ENCODE peak calls at places on chromosomes 11 and 22, in eight cellular contexts. One of them, this sample, is unnamed.

GRCh38 chr11:44507896-44508440 is 57.5 kb upstream of the CD82 start:
- DNase-seq in stomach: no peak
- DNase-seq in central memory CD8-positive, alpha-beta T cell: no peak
- DNase-seq in D341Med: no peak
- DNase-seq in NCI-H1092: no peak
- DNase-seq in neural crest cell: no peak
- DNase-seq in GM12891: no peak
- DNase-seq in left colon: no peak
- DNase-seq in this sample: no peak

GRCh38 chr11:84886344-84886743 is 740.8 kb downstream of the DLG2 start:
- DNase-seq in NCI-H1092: no peak
- DNase-seq in neural crest cell: no peak
- DNase-seq in central memory CD8-positive, alpha-beta T cell: no peak
- DNase-seq in D341Med: no peak
- DNase-seq in stomach: no peak
- DNase-seq in left colon: no peak
- DNase-seq in GM12891: no peak
- DNase-seq in this sample: no peak

GRCh38 chr11:23311986-23312940 is 452.0 kb upstream of the CCDC179 start:
- DNase-seq in central memory CD8-positive, alpha-beta T cell: no peak
- DNase-seq in neural crest cell: no peak
- DNase-seq in D341Med: no peak
- DNase-seq in left colon: no peak
- DNase-seq in stomach: no peak
- DNase-seq in GM12891: no peak
- DNase-seq in NCI-H1092: no peak
- DNase-seq in this sample: peak; percentile 44

GRCh38 chr11:34308049-34308692 is 49.6 kb downstream of the ABTB2 start:
- DNase-seq in central memory CD8-positive, alpha-beta T cell: no peak
- DNase-seq in neural crest cell: no peak
- DNase-seq in left colon: no peak
- DNase-seq in NCI-H1092: no peak
- DNase-seq in GM12891: no peak
- DNase-seq in stomach: no peak
- DNase-seq in D341Med: no peak
- DNase-seq in this sample: peak; percentile 73

GRCh38 chr11:96008161-96008560 is 84.3 kb upstream of the MTMR2 start:
- DNase-seq in GM12891: no peak
- DNase-seq in central memory CD8-positive, alpha-beta T cell: no peak
- DNase-seq in stomach: no peak
- DNase-seq in NCI-H1092: no peak
- DNase-seq in neural crest cell: no peak
- DNase-seq in D341Med: no peak
- DNase-seq in left colon: no peak
- DNase-seq in this sample: no peak

GRCh38 chr11:74463216-74463615 is 4.1 kb downstream of the KCNE3 start:
- DNase-seq in GM12891: no peak
- DNase-seq in central memory CD8-positive, alpha-beta T cell: no peak
- DNase-seq in D341Med: no peak
- DNase-seq in NCI-H1092: no peak
- DNase-seq in stomach: no peak
- DNase-seq in left colon: no peak
- DNase-seq in neural crest cell: no peak
- DNase-seq in this sample: no peak

GRCh38 chr22:43109921-43110443 is 568 bp upstream of the BIK start:
- DNase-seq in GM12891: no peak
- DNase-seq in central memory CD8-positive, alpha-beta T cell: no peak
- DNase-seq in neural crest cell: no peak
- DNase-seq in NCI-H1092: no peak
- DNase-seq in stomach: no peak
- DNase-seq in D341Med: peak; percentile 58
- DNase-seq in left colon: no peak
- DNase-seq in this sample: peak; percentile 73

GRCh38 chr22:34324763-34325162 is 404.5 kb upstream of the LARGE1 start:
- DNase-seq in D341Med: no peak
- DNase-seq in left colon: no peak
- DNase-seq in stomach: no peak
- DNase-seq in neural crest cell: no peak
- DNase-seq in NCI-H1092: no peak
- DNase-seq in central memory CD8-positive, alpha-beta T cell: no peak
- DNase-seq in GM12891: no peak
- DNase-seq in this sample: no peak

GRCh38 chr11:20026629-20027545 is 133.4 kb downstream of the DBX1 start:
- DNase-seq in stomach: peak; percentile 32
- DNase-seq in D341Med: no peak
- DNase-seq in left colon: no peak
- DNase-seq in GM12891: no peak
- DNase-seq in neural crest cell: no peak
- DNase-seq in NCI-H1092: peak; percentile 36
- DNase-seq in central memory CD8-positive, alpha-beta T cell: no peak
- DNase-seq in this sample: no peak

GRCh38 chr11:72589802-72590761 is 84.1 kb downstream of the PDE2A start:
- DNase-seq in D341Med: peak; percentile 58
- DNase-seq in NCI-H1092: no peak
- DNase-seq in central memory CD8-positive, alpha-beta T cell: peak; percentile 24
- DNase-seq in stomach: peak; percentile 47
- DNase-seq in left colon: no peak
- DNase-seq in GM12891: no peak
- DNase-seq in neural crest cell: peak; percentile 55
- DNase-seq in this sample: no peak

GRCh38 chr22:31102441-31103081 is 4.8 kb downstream of the SELENOM start:
- DNase-seq in neural crest cell: no peak
- DNase-seq in NCI-H1092: no peak
- DNase-seq in stomach: peak; percentile 69
- DNase-seq in D341Med: no peak
- DNase-seq in left colon: peak; percentile 86
- DNase-seq in GM12891: no peak
- DNase-seq in central memory CD8-positive, alpha-beta T cell: no peak
- DNase-seq in this sample: peak; percentile 99

GRCh38 chr22:26770624-26771023 is 113.2 kb downstream of the MIAT start:
- DNase-seq in D341Med: no peak
- DNase-seq in stomach: no peak
- DNase-seq in neural crest cell: no peak
- DNase-seq in GM12891: no peak
- DNase-seq in left colon: no peak
- DNase-seq in central memory CD8-positive, alpha-beta T cell: no peak
- DNase-seq in NCI-H1092: no peak
- DNase-seq in this sample: no peak

GRCh38 chr11:82682003-82682751 is 51.5 kb downstream of the FAM181B start:
- DNase-seq in neural crest cell: no peak
- DNase-seq in central memory CD8-positive, alpha-beta T cell: no peak
- DNase-seq in D341Med: peak; percentile 47
- DNase-seq in left colon: peak; percentile 28
- DNase-seq in stomach: no peak
- DNase-seq in GM12891: no peak
- DNase-seq in NCI-H1092: peak; percentile 23
- DNase-seq in this sample: peak; percentile 37

This sample was measured in osteoblast.